ENCODE peak calls at places on chromosomes 4 and X, in ten cellular contexts. B, S, Q, A, F, Z, X, G, P and N are unnamed samples. For H3K27me3, the result is how much of the 10 kb centered on the place peaks cover.

GRCh38 chrX:92247076-92247475 is 467.9 kb downstream of the PCDH11X start:
- DNase-seq in B (no peak), S (no peak), Q (no peak), A (no peak), F (no peak), Z (no peak), X (no peak), G (no peak), P (peak), N (no peak)

GRCh38 chr4:73021634-73022033 is 47.9 kb downstream of the COX18 start:
- DNase-seq in B (no peak), S (no peak), Q (no peak), A (no peak), F (no peak), Z (no peak), X (peak), G (no peak), P (peak), N (no peak)

GRCh38 chr4:110088670-110089069 is 109.7 kb downstream of the ELOVL6 start:
- DNase-seq in B (no peak), S (no peak), Q (no peak), A (no peak), F (no peak), Z (no peak), X (no peak), G (no peak), P (peak), N (no peak)

GRCh38 chr4:40728341-40728740 is 21.4 kb upstream of the NSUN7 start:
- DNase-seq in B (no peak), S (no peak), Q (no peak), A (no peak), F (no peak), Z (no peak), X (no peak), G (no peak), P (no peak), N (no peak)

GRCh38 chr4:2924286-2924685 is 38.9 kb downstream of the NOP14 start:
- DNase-seq in B (peak), S (peak), Q (no peak), A (no peak), F (no peak), Z (peak), X (no peak), G (no peak), P (no peak), N (peak)

GRCh38 chrX:73876897-73877296 is 313.9 kb downstream of the CHIC1 start:
- DNase-seq in B (no peak), S (no peak), Q (no peak), A (no peak), F (no peak), Z (no peak), X (no peak), G (no peak), P (no peak), N (no peak)

GRCh38 chr4:7588002-7588401 is 153.3 kb upstream of the PSAPL1 start:
- DNase-seq in B (no peak), S (no peak), Q (no peak), A (no peak), F (no peak), Z (no peak), X (no peak), G (no peak), P (peak), N (no peak)

GRCh38 chr4:101914761-101915160 is 124.2 kb downstream of the BANK1 start:
- DNase-seq in B (no peak), S (no peak), Q (no peak), A (no peak), F (no peak), Z (no peak), X (no peak), G (no peak), P (no peak), N (no peak)

GRCh38 chr4:115113382-115114106 is at the start of gene NDST4:
- DNase-seq in B (no peak), S (no peak), Q (peak), A (peak), F (peak), Z (no peak), X (peak), G (no peak), P (peak), N (peak)

GRCh38 chr4:706834-707598 is 1.4 kb downstream of the PCGF3 start:
- DNase-seq in B (no peak), S (no peak), Q (no peak), A (peak), F (no peak), Z (no peak), X (no peak), G (no peak), P (no peak), N (no peak)

GRCh38 chr4:117773067-117773946 is 261.0 kb upstream of the NDST3 start:
- DNase-seq in B (no peak), S (no peak), Q (no peak), A (no peak), F (no peak), Z (no peak), X (no peak), G (no peak), P (peak), N (no peak)

GRCh38 chr4:117560329-117560728 is 474.0 kb upstream of the NDST3 start:
- DNase-seq in B (no peak), S (no peak), Q (no peak), A (no peak), F (no peak), Z (no peak), X (no peak), G (no peak), P (peak), N (no peak)

GRCh38 chrX:153814591-153815315 is 15.6 kb downstream of the PDZD4 start:
- DNase-seq in B (peak), S (no peak), Q (no peak), A (no peak), F (no peak), Z (no peak), X (no peak), G (no peak), P (no peak), N (no peak)

GRCh38 chrX:120549483-120550452 is 11.0 kb downstream of the CUL4B start:
- DNase-seq in B (peak), S (no peak), Q (no peak), A (no peak), F (no peak), Z (no peak), X (no peak), G (peak), P (peak), N (no peak)

GRCh38 chr4:73222466-73223257 is 35.9 kb downstream of the ANKRD17 start:
- DNase-seq in B (no peak), S (no peak), Q (peak), A (peak), F (peak), Z (no peak), X (peak), G (peak), P (peak), N (peak)

GRCh38 chrX:154800508-154801207 is 4.6 kb downstream of the MPP1 start:
- DNase-seq in B (no peak), S (no peak), Q (peak), A (no peak), F (no peak), Z (no peak), X (no peak), G (no peak), P (no peak), N (no peak)

GRCh38 chr4:16159321-16159720 is 67.0 kb downstream of the TAPT1 start:
- DNase-seq in B (no peak), S (no peak), Q (no peak), A (no peak), F (no peak), Z (no peak), X (no peak), G (no peak), P (no peak), N (no peak)

GRCh38 chr4:83036991-83037390 is 2.0 kb downstream of the COPS4 start:
- DNase-seq in B (no peak), S (no peak), Q (no peak), A (no peak), F (no peak), Z (no peak), X (no peak), G (no peak), P (no peak), N (no peak)

GRCh38 chr4:7134737-7135388 is 57.5 kb upstream of the SORCS2 start:
- DNase-seq in B (peak), S (no peak), Q (no peak), A (peak), F (peak), Z (no peak), X (no peak), G (peak), P (peak), N (no peak)

GRCh38 chr4:125283702-125284279 is 31.0 kb upstream of the FAT4 start:
- DNase-seq in B (no peak), S (no peak), Q (no peak), A (no peak), F (no peak), Z (no peak), X (peak), G (no peak), P (peak), N (no peak)

GRCh38 chr4:184439856-184440592 is 34.3 kb downstream of the IRF2 start:
- DNase-seq in B (no peak), S (no peak), Q (peak), A (no peak), F (no peak), Z (peak), X (no peak), G (no peak), P (peak), N (no peak)

GRCh38 chr4:145488310-145488709 is 6.7 kb downstream of the SMAD1 start:
- DNase-seq in B (no peak), S (no peak), Q (no peak), A (no peak), F (no peak), Z (no peak), X (no peak), G (no peak), P (no peak), N (no peak)

GRCh38 chr4:88792268-88792781 is 94.7 kb upstream of the NAP1L5 start:
- DNase-seq in B (no peak), S (no peak), Q (no peak), A (no peak), F (no peak), Z (no peak), X (no peak), G (no peak), P (peak), N (no peak)

GRCh38 chr4:54493862-54494261 is 163.9 kb upstream of the KIT start:
- DNase-seq in B (no peak), S (no peak), Q (no peak), A (no peak), F (no peak), Z (no peak), X (no peak), G (no peak), P (no peak), N (no peak)

GRCh38 chrX:87265518-87265917 is 252.1 kb upstream of the KLHL4 start:
- DNase-seq in B (no peak), S (no peak), Q (no peak), A (no peak), F (no peak), Z (no peak), X (no peak), G (no peak), P (no peak), N (no peak)

GRCh38 chrX:12138366-12139313 is at the start of gene FRMPD4:
- DNase-seq in B (no peak), S (no peak), Q (no peak), A (peak), F (peak), Z (no peak), X (peak), G (no peak), P (peak), N (no peak)

GRCh38 chr4:5973033-5973432 is 45.2 kb downstream of the C4orf50 start:
- DNase-seq in B (peak), S (peak), Q (no peak), A (no peak), F (no peak), Z (no peak), X (no peak), G (no peak), P (no peak), N (no peak)

GRCh38 chrX:1283093-1283492 is 14.5 kb downstream of the CSF2RA start:
- DNase-seq in B (no peak), S (no peak), Q (no peak), A (no peak), F (no peak), Z (no peak), X (no peak), G (no peak), P (no peak), N (no peak)

GRCh38 chr4:85747871-85748491 is 273.0 kb downstream of the ARHGAP24 start:
- DNase-seq in B (no peak), S (no peak), Q (peak), A (no peak), F (peak), Z (no peak), X (peak), G (peak), P (peak), N (no peak)

GRCh38 chrX:17608898-17609297 is 128.4 kb upstream of the SCML1 start:
- DNase-seq in B (no peak), S (no peak), Q (no peak), A (no peak), F (no peak), Z (no peak), X (no peak), G (no peak), P (peak), N (no peak)

GRCh38 chr4:77931452-77932135 is 69.0 kb downstream of the MRPL1 start:
- DNase-seq in B (no peak), S (no peak), Q (no peak), A (no peak), F (no peak), Z (no peak), X (peak), G (no peak), P (peak), N (no peak)

DNA sequence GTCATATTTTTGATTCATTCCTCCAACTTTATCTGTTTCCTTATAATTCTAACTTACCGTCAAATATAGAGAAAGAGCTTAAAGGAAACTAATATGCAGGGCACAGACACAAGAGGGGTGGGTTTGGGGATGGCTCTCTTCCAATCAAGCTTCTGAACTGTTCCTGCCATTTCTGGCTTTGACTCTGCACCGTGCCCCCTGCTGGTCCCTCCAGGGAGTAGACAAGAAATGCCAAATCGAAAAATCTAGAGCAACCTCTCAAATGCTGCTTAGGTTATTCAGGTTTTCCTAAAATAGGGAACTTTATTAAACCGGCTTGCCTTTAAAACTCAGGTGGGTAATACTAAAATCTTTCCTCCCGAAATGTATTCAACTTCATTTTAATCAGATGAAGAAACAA is 39.8 kb upstream of the VCX3A start:
- DNase-seq in B (no peak), S (no peak), Q (no peak), A (no peak), F (no peak), Z (no peak), X (peak), G (no peak), P (no peak), N (no peak)
- TF ChIP-seq CTCF in B (no peak), S (no peak), Q (no peak), A (no peak), F (no peak), Z (no peak), X (no peak), G (no peak), P (no peak), N (no peak)

GRCh38 chrX:22541926-22542325 is 269.2 kb downstream of the CBLL2 start:
- DNase-seq in B (no peak), S (no peak), Q (no peak), A (no peak), F (no peak), Z (no peak), X (no peak), G (no peak), P (peak), N (no peak)

GRCh38 chrX:22538581-22538980 is 265.9 kb downstream of the CBLL2 start:
- DNase-seq in B (no peak), S (no peak), Q (no peak), A (no peak), F (no peak), Z (no peak), X (no peak), G (no peak), P (peak), N (no peak)

DNA sequence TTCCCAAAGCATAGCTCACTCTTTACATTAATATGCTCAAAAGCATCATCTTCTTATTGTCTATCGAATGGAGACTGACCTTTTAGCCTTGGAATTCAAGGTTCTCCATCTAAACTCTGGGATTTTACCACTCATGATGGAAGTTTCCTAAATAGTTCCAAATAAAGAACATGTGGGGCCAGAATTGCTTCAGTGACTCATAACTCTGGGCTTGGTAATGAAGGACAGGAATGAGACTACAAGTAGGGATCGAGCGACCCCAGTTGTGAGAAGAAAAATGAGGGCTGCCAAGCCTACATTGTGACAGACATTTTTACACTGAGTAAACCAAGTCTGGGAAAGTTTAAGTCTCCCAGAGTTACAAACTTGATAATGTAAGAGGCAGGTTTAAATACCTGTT is 269.9 kb downstream of the CBLL2 start:
- DNase-seq in B (no peak), S (no peak), Q (no peak), A (no peak), F (no peak), Z (no peak), X (no peak), G (no peak), P (peak), N (no peak)
- H3K27ac ChIP-seq in B (no peak), S (no peak), Q (no peak), A (no peak), F (no peak), Z (no peak), X (no peak), G (no peak), P (no peak), N (no peak)

DNA sequence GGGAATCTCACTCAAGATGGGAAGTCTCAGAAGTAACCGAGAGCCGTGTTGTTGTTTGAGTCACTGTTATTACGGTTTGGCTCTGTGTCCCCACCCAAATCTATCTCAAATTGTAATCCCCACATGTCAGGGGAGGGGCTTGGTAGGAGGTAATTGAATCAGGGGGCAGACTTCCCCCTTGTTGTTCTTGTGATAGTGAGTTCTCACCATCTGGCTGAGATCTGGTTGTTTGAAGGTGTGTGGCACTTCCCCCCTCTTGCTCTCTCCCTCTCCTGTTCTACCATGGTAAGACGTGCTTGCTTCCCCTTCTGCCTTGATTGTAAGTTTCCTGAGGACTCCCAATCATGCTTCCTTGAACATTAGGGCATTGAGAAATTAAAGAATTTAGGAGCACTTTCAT is 37.0 kb downstream of the HAND2 start:
- DNase-seq in B (no peak), S (no peak), Q (no peak), A (no peak), F (no peak), Z (no peak), X (no peak), G (no peak), P (no peak), N (no peak)
- H3K27me3 ChIP-seq in B (under half), S (under half), Q (under half), A (under half), F (under half), Z (under half), X (under half), G (under half), P (under half), N (under half)

DNA sequence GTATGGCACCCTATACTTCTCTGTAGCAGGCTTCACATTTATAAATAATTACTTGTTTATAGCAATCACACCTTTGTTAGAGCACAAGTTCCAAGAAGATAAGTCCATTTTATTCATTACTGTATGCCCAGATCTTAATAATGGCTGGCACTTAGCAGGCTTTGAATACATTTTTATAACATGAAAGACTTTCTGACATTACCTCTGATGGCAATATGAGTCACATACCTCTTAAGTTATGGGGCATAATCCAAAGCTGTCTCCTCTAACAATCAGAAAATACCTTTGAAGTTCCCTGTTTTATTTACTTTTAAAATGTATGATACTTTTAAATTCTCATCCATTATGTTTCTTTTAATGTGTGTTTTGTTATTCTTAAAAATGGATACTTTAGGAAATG is 12.2 kb downstream of the SCRG1 start:
- DNase-seq in B (no peak), S (no peak), Q (no peak), A (no peak), F (no peak), Z (no peak), X (no peak), G (no peak), P (no peak), N (no peak)
- TF ChIP-seq CTCF in B (no peak), S (no peak), Q (no peak), A (no peak), F (no peak), Z (no peak), X (no peak), G (no peak), P (no peak), N (no peak)

GRCh38 chr4:10204401-10205058 is 87.9 kb upstream of the WDR1 start:
- DNase-seq in B (no peak), S (no peak), Q (no peak), A (peak), F (no peak), Z (no peak), X (no peak), G (no peak), P (no peak), N (no peak)
- H3K27ac ChIP-seq in B (no peak), S (no peak), Q (no peak), A (no peak), F (no peak), Z (no peak), X (no peak), G (no peak), P (no peak), N (no peak)

GRCh38 chr4:26192921-26193894 is 127.6 kb upstream of the RBPJ start:
- DNase-seq in B (no peak), S (no peak), Q (no peak), A (no peak), F (no peak), Z (no peak), X (no peak), G (no peak), P (no peak), N (no peak)
- H3K27me3 ChIP-seq in B (under half), S (under half), Q (under half), A (under half), F (under half), Z (under half), X (under half), G (under half), P (under half), N (under half)

GRCh38 chrX:27555514-27555913 is 34.6 kb upstream of the DCAF8L2 start:
- DNase-seq in B (no peak), S (no peak), Q (no peak), A (no peak), F (no peak), Z (no peak), X (peak), G (no peak), P (peak), N (no peak)
- TF ChIP-seq CTCF in B (no peak), S (peak), Q (no peak), A (peak), F (no peak), Z (peak), X (peak), G (no peak), P (peak), N (peak)

GRCh38 chr4:137524642-137525384 is 7.5 kb downstream of the PCDH18 start:
- DNase-seq in B (no peak), S (no peak), Q (no peak), A (no peak), F (no peak), Z (no peak), X (no peak), G (no peak), P (peak), N (no peak)
- H3K27ac ChIP-seq in B (peak), S (no peak), Q (no peak), A (no peak), F (no peak), Z (no peak), X (no peak), G (no peak), P (peak), N (no peak)